ENCODE peak calls at places on chromosomes 4 and X, in five cellular contexts. B is RWPE1, H is body of pancreas, R is breast epithelium, Q is NCI-H460. W is an unnamed sample.

GRCh38 chr4:14865804-14866203 is 136.5 kb upstream of the CPEB2 start:
- DNase-seq in B (no peak), H (no peak), R (no peak), Q (no peak), W (no peak)

GRCh38 chr4:55498051-55498450 is 48.7 kb downstream of the CLOCK start:
- DNase-seq in B (no peak), H (no peak), R (no peak), Q (no peak), W (no peak)

GRCh38 chrX:40097492-40098263 is at the start of gene BCOR:
- DNase-seq in B (no peak), H (peak; percentile 85), R (no peak), Q (peak; percentile 64), W (no peak)

GRCh38 chrX:16638533-16638932 is 11.4 kb upstream of the S100G start:
- DNase-seq in B (no peak), H (no peak), R (no peak), Q (no peak), W (no peak)

GRCh38 chr4:7691992-7692391 is 247.7 kb downstream of the AFAP1 start:
- DNase-seq in B (no peak), H (peak; percentile 29), R (peak; percentile 62), Q (no peak), W (no peak)

GRCh38 chr4:73723945-73724344 is 16.4 kb upstream of the CXCL8 start:
- DNase-seq in B (no peak), H (no peak), R (no peak), Q (no peak), W (no peak)

GRCh38 chr4:13966241-13967195 is 339.0 kb upstream of the BOD1L1 start:
- DNase-seq in B (peak; percentile 46), H (no peak), R (no peak), Q (no peak), W (peak; percentile 37)

GRCh38 chrX:93120805-93121204 is 552.6 kb downstream of the NAP1L3 start:
- DNase-seq in B (no peak), H (no peak), R (no peak), Q (no peak), W (no peak)

GRCh38 chrX:100265179-100265578 is 144.9 kb downstream of the PCDH19 start:
- DNase-seq in B (no peak), H (no peak), R (no peak), Q (no peak), W (no peak)

GRCh38 chrX:111244238-111244750 is 26.0 kb downstream of the CAPN6 start:
- DNase-seq in B (peak; percentile 17), H (no peak), R (no peak), Q (peak; percentile 20), W (no peak)

GRCh38 chrX:67732864-67733263 is 189.0 kb downstream of the AR start:
- DNase-seq in B (no peak), H (no peak), R (no peak), Q (no peak), W (no peak)

GRCh38 chrX:46279214-46279924 is 265.9 kb downstream of the ZNF674 start:
- DNase-seq in B (no peak), H (no peak), R (no peak), Q (no peak), W (no peak)

GRCh38 chr4:176270669-176271068 is 1.6 kb upstream of the ASB5 start:
- DNase-seq in B (peak; percentile 96), H (no peak), R (no peak), Q (peak; percentile 45), W (peak; percentile 84)

GRCh38 chr4:136713140-136713539 is 819.2 kb downstream of the PCDH18 start:
- DNase-seq in B (no peak), H (no peak), R (no peak), Q (no peak), W (peak; percentile 12)

GRCh38 chr4:100284302-100284701 is 94.0 kb upstream of the DDIT4L start:
- DNase-seq in B (no peak), H (no peak), R (no peak), Q (no peak), W (no peak)

GRCh38 chr4:7299051-7299907 is 106.9 kb downstream of the SORCS2 start:
- DNase-seq in B (no peak), H (no peak), R (no peak), Q (no peak), W (no peak)

GRCh38 chrX:84168095-84168494 is 19.9 kb downstream of the RPS6KA6 start:
- DNase-seq in B (no peak), H (no peak), R (no peak), Q (peak; percentile 4), W (no peak)

GRCh38 chrX:5051831-5052491 is 1176.7 kb downstream of the NLGN4X start:
- DNase-seq in B (peak; percentile 12), H (peak; percentile 36), R (peak; percentile 32), Q (peak; percentile 1), W (no peak)

W was measured in HTR-8/SVneo.